ENCODE peak calls at places on chromosomes 13 and 19, in ten cellular contexts. Q is activated T-helper 9 cell treated with anti-CD3 and anti-CD28 coated beads, Interleukin-2, amount 50 U/mL, for 16 hours; F is left ventricle myocardium superior; T is neural crest cell; O is NCI-H1092 treated with DMSO at 0.1 percent for 48 hours; J is fibroblast of the conjunctiva; B is epithelial cell of prostate; A is MCF 10A; Z is T-helper 22 cell; L is GM03348. V is an unnamed sample.

GRCh38 chr19:51480590-51480989 is 2.3 kb downstream of the CEACAM18 start:
- DNase-seq in T (peak; percentile 50), L (no peak), A (no peak), O (no peak), F (no peak), B (no peak), Z (no peak), J (no peak), Q (no peak), V (no peak)

GRCh38 chr13:48403151-48403631 is 9.7 kb downstream of the LPAR6 start:
- DNase-seq in J (no peak), T (no peak), B (no peak), F (no peak), O (no peak), L (peak; percentile 14), Q (no peak), A (no peak), Z (no peak), V (no peak)

GRCh38 chr13:111642156-111642767 is 321.8 kb downstream of the TEX29 start:
- DNase-seq in Z (no peak), B (no peak), Q (no peak), L (no peak), O (no peak), J (no peak), A (no peak), T (no peak), F (no peak), V (no peak)

GRCh38 chr13:68390987-68391386 is 1160.9 kb upstream of the PCDH9 start:
- DNase-seq in T (no peak), O (no peak), L (no peak), A (no peak), J (no peak), B (no peak), F (no peak), Q (no peak), Z (no peak), V (no peak)

GRCh38 chr13:48902421-48902820 is 73.3 kb upstream of the FNDC3A start:
- DNase-seq in O (no peak), F (no peak), Z (no peak), A (peak; percentile 63), J (peak; percentile 69), Q (no peak), T (no peak), L (no peak), B (no peak), V (no peak)

GRCh38 chr13:37201081-37201480 is 95.6 kb upstream of the CSNK1A1L start:
- DNase-seq in B (no peak), O (no peak), A (peak; percentile 32), F (no peak), Z (no peak), L (no peak), J (no peak), Q (no peak), T (no peak), V (no peak)

GRCh38 chr19:20444202-20444885 is 121.2 kb downstream of the ZNF737 start:
- DNase-seq in A (no peak), T (no peak), L (no peak), J (no peak), B (no peak), F (no peak), Q (no peak), O (no peak), Z (no peak), V (no peak)

GRCh38 chr13:84137292-84137691 is 255.0 kb upstream of the SLITRK1 start:
- DNase-seq in T (no peak), Z (peak; percentile 42), O (no peak), A (no peak), B (no peak), F (no peak), J (no peak), L (peak; percentile 10), Q (peak; percentile 19), V (no peak)

GRCh38 chr13:21663197-21663596 is 7.7 kb upstream of the FGF9 start:
- DNase-seq in J (no peak), L (no peak), Q (no peak), T (no peak), Z (no peak), A (peak; percentile 74), F (no peak), B (no peak), O (peak; percentile 51), V (no peak)

GRCh38 chr13:45681101-45681500 is 21.0 kb upstream of the CBY2 start:
- DNase-seq in J (no peak), O (no peak), B (no peak), L (peak; percentile 74), T (no peak), F (no peak), Q (no peak), A (no peak), Z (no peak), V (no peak)

GRCh38 chr19:803686-804418 is 6.6 kb downstream of the PTBP1 start:
- DNase-seq in F (no peak), T (no peak), Z (no peak), Q (no peak), A (no peak), L (no peak), J (no peak), O (no peak), B (no peak), V (no peak)

GRCh38 chr19:46296722-46297431 is at the start of gene HIF3A:
- DNase-seq in B (no peak), T (peak; percentile 78), Q (no peak), A (no peak), L (peak; percentile 35), Z (no peak), J (peak; percentile 58), F (peak; percentile 83), O (peak; percentile 23), V (no peak)